ENCODE peak calls at places on chromosomes 7 and 10, in eight cellular contexts. Y is mucosa of gallbladder, O is OCI-LY7, D is lower lobe of right lung, E is H7, Z is breast epithelium, U is Daoy, K is GDM1. C is an unnamed sample.

GRCh38 chr7:153832160-153832559 is 220.0 kb upstream of the DPP6 start:
- DNase-seq in Y (no peak), O (no peak), D (no peak), E (no peak), Z (no peak), U (no peak), K (no peak), C (no peak)

GRCh38 chr10:110556993-110557601 is 10.4 kb upstream of the SMC3 start:
- DNase-seq in Y (peak; percentile 50), O (peak; percentile 79), D (no peak), E (peak; percentile 47), Z (no peak), U (peak; percentile 38), K (no peak), C (no peak)

GRCh38 chr10:108052981-108053380 is 888.5 kb upstream of the SORCS1 start:
- DNase-seq in Y (no peak), O (no peak), D (no peak), E (no peak), Z (no peak), U (no peak), K (no peak), C (no peak)

GRCh38 chr7:51256916-51257315 is 59.7 kb downstream of the COBL start:
- DNase-seq in Y (no peak), O (no peak), D (no peak), E (no peak), Z (no peak), U (no peak), K (no peak), C (no peak)

GRCh38 chr7:2219136-2219535 is 13.6 kb downstream of the MAD1L1 start:
- DNase-seq in Y (no peak), O (no peak), D (no peak), E (peak; percentile 57), Z (no peak), U (no peak), K (no peak), C (no peak)

GRCh38 chr7:139038691-139039090 is 2.8 kb upstream of the ZC3HAV1L start:
- DNase-seq in Y (no peak), O (no peak), D (no peak), E (no peak), Z (no peak), U (no peak), K (no peak), C (no peak)

GRCh38 chr7:126524967-126525366 is 727.8 kb downstream of the GRM8 start:
- DNase-seq in Y (no peak), O (no peak), D (no peak), E (peak; percentile 4), Z (no peak), U (no peak), K (no peak), C (no peak)

GRCh38 chr10:68135922-68136718 is 26.8 kb downstream of the MYPN start:
- DNase-seq in Y (no peak), O (no peak), D (no peak), E (peak; percentile 14), Z (no peak), U (peak; percentile 87), K (no peak), C (no peak)

GRCh38 chr10:119211176-119211575 is 3.8 kb downstream of the GRK5 start:
- DNase-seq in Y (no peak), O (no peak), D (no peak), E (no peak), Z (no peak), U (peak; percentile 10), K (no peak), C (no peak)

GRCh38 chr7:1015631-1016121 is 28.7 kb upstream of the GPR146 start:
- DNase-seq in Y (no peak), O (no peak), D (no peak), E (no peak), Z (no peak), U (no peak), K (no peak), C (no peak)

GRCh38 chr7:150801946-150802771 is 1.6 kb downstream of the TMEM176A start:
- DNase-seq in Y (no peak), O (no peak), D (no peak), E (no peak), Z (no peak), U (no peak), K (no peak), C (no peak)

GRCh38 chr7:50610521-50611277 is 45.5 kb upstream of the DDC start:
- DNase-seq in Y (no peak), O (no peak), D (no peak), E (no peak), Z (no peak), U (peak; percentile 83), K (no peak), C (peak; percentile 65)

GRCh38 chr7:112828696-112829095 is 38.5 kb upstream of the TMEM168 start:
- DNase-seq in Y (no peak), O (no peak), D (no peak), E (no peak), Z (no peak), U (no peak), K (no peak), C (no peak)

GRCh38 chr10:12635127-12635541 is 285.8 kb downstream of the CAMK1D start:
- DNase-seq in Y (no peak), O (no peak), D (no peak), E (no peak), Z (no peak), U (peak; percentile 15), K (no peak), C (no peak)

GRCh38 chr7:20218261-20218660 is 1.1 kb upstream of the MACC1 start:
- DNase-seq in Y (no peak), O (no peak), D (no peak), E (no peak), Z (no peak), U (peak; percentile 66), K (no peak), C (no peak)